ENCODE peak calls at places on chromosomes 3 and 15, in eight cellular contexts. I is naive B cell; L is cerebellum; M is HAP-1; Z is stimulated activated CD4-positive, alpha-beta T cell treated with anti-CD3 and anti-CD28 coated beads, Interleukin-1b, Interleukin-23, amount 100 ng/mL, for 1 hour; F is hypothalamus; G is tibial artery; K is central memory CD4-positive, alpha-beta T cell. V is an unnamed sample.

GRCh38 chr15:35838422-35839150 is 292.6 kb upstream of the DPH6 start:
- DNase-seq in I (no peak), L (no peak), M (no peak), Z (no peak), F (no peak), G (no peak), K (no peak), V (no peak)

GRCh38 chr3:22089284-22089683 is 338.3 kb upstream of the ZNF385D start:
- DNase-seq in I (no peak), L (peak), M (peak), Z (no peak), F (no peak), G (no peak), K (no peak), V (no peak)

GRCh38 chr3:43794776-43795175 is 104.0 kb downstream of the ABHD5 start:
- DNase-seq in I (no peak), L (no peak), M (no peak), Z (no peak), F (no peak), G (no peak), K (no peak), V (no peak)

GRCh38 chr3:189276481-189277190 is 104.9 kb downstream of the TPRG1 start:
- DNase-seq in I (no peak), L (peak), M (no peak), Z (no peak), F (no peak), G (no peak), K (no peak), V (no peak)

GRCh38 chr15:80710635-80711553 is 15.8 kb downstream of the ABHD17C start:
- DNase-seq in I (no peak), L (no peak), M (no peak), Z (no peak), F (no peak), G (no peak), K (no peak), V (no peak)

GRCh38 chr15:71237456-71238188 is 122.4 kb downstream of the THSD4 start:
- DNase-seq in I (no peak), L (no peak), M (no peak), Z (no peak), F (no peak), G (no peak), K (no peak), V (no peak)

GRCh38 chr3:5038243-5038642 is 59.0 kb downstream of the BHLHE40 start:
- DNase-seq in I (no peak), L (no peak), M (no peak), Z (no peak), F (no peak), G (no peak), K (no peak), V (no peak)

GRCh38 chr3:62013931-62014330 is 359.4 kb downstream of the FEZF2 start:
- DNase-seq in I (no peak), L (no peak), M (no peak), Z (no peak), F (no peak), G (no peak), K (no peak), V (no peak)

GRCh38 chr15:61796056-61796455 is 264.2 kb downstream of the VPS13C start:
- DNase-seq in I (no peak), L (no peak), M (no peak), Z (no peak), F (no peak), G (no peak), K (no peak), V (no peak)

GRCh38 chr3:137760341-137761098 is 3.6 kb upstream of the SOX14 start:
- DNase-seq in I (no peak), L (no peak), M (no peak), Z (no peak), F (no peak), G (no peak), K (no peak), V (no peak)

GRCh38 chr3:130711885-130712284 is 34.7 kb downstream of the PIK3R4 start:
- DNase-seq in I (no peak), L (no peak), M (no peak), Z (no peak), F (no peak), G (no peak), K (no peak), V (no peak)

GRCh38 chr3:72379500-72380187 is 468.6 kb downstream of the SHQ1 start:
- DNase-seq in I (no peak), L (no peak), M (peak), Z (no peak), F (no peak), G (no peak), K (no peak), V (no peak)

GRCh38 chr3:33030246-33030645 is 66.7 kb downstream of the GLB1 start:
- DNase-seq in I (no peak), L (no peak), M (no peak), Z (no peak), F (no peak), G (no peak), K (no peak), V (no peak)

GRCh38 chr3:9669720-9670432 is 20.6 kb downstream of the MTMR14 start:
- DNase-seq in I (no peak), L (no peak), M (no peak), Z (no peak), F (no peak), G (no peak), K (no peak), V (no peak)

GRCh38 chr3:24519368-24520100 is 24.9 kb upstream of the THRB start:
- DNase-seq in I (no peak), L (no peak), M (peak), Z (no peak), F (no peak), G (no peak), K (no peak), V (no peak)

GRCh38 chr3:81920805-81921204 is 159.4 kb upstream of the GBE1 start:
- DNase-seq in I (no peak), L (no peak), M (no peak), Z (no peak), F (no peak), G (no peak), K (no peak), V (no peak)

GRCh38 chr3:177483182-177483967 is 286.1 kb upstream of the TBL1XR1 start:
- DNase-seq in I (no peak), L (no peak), M (peak), Z (no peak), F (no peak), G (no peak), K (no peak), V (no peak)

GRCh38 chr3:120765830-120766511 is 23.4 kb downstream of the GTF2E1 start:
- DNase-seq in I (no peak), L (no peak), M (no peak), Z (no peak), F (no peak), G (no peak), K (no peak), V (no peak)

GRCh38 chr15:41980654-41981323 is 8.4 kb upstream of the EHD4 start:
- DNase-seq in I (no peak), L (no peak), M (no peak), Z (no peak), F (no peak), G (peak), K (no peak), V (peak)

GRCh38 chr15:67253517-67254237 is 784 bp downstream of the AAGAB start:
- DNase-seq in I (no peak), L (peak), M (no peak), Z (no peak), F (no peak), G (no peak), K (peak), V (no peak)

GRCh38 chr3:71397046-71397445 is 186.5 kb downstream of the FOXP1 start:
- DNase-seq in I (no peak), L (no peak), M (peak), Z (no peak), F (no peak), G (no peak), K (no peak), V (no peak)

GRCh38 chr15:85314139-85314538 is 66.3 kb upstream of the AKAP13 start:
- DNase-seq in I (no peak), L (no peak), M (no peak), Z (no peak), F (no peak), G (no peak), K (no peak), V (no peak)

GRCh38 chr3:16841906-16842709 is 42.6 kb upstream of the PLCL2 start:
- DNase-seq in I (peak), L (peak), M (peak), Z (peak), F (no peak), G (no peak), K (peak), V (peak)

GRCh38 chr3:185659942-185660921 is 74.1 kb downstream of the SENP2 start:
- DNase-seq in I (peak), L (peak), M (peak), Z (peak), F (peak), G (peak), K (peak), V (peak)

GRCh38 chr3:30597131-30597768 is 9.2 kb upstream of the TGFBR2 start:
- DNase-seq in I (no peak), L (no peak), M (no peak), Z (no peak), F (no peak), G (no peak), K (no peak), V (no peak)

GRCh38 chr15:68643216-68643830 is 64.5 kb downstream of the CORO2B start:
- DNase-seq in I (no peak), L (no peak), M (no peak), Z (no peak), F (no peak), G (peak), K (no peak), V (no peak)

GRCh38 chr3:196009456-196009855 is 72.4 kb downstream of the TFRC start:
- DNase-seq in I (no peak), L (no peak), M (no peak), Z (no peak), F (no peak), G (no peak), K (no peak), V (no peak)

GRCh38 chr15:48463366-48463880 is 132.2 kb downstream of the DUT start:
- DNase-seq in I (no peak), L (no peak), M (no peak), Z (no peak), F (no peak), G (no peak), K (no peak), V (no peak)